ENCODE peak calls at places on chromosomes 16 and 17, in ten cellular contexts. G, H, W, C, L, E, M, Z, Q and T are unnamed samples.

GRCh38 chr16:1610841-1611653 is 825 bp downstream of the IFT140 start:
- DNase-seq in G (no peak), H (no peak), W (no peak), C (no peak), L (peak), E (peak), M (peak), Z (no peak), Q (no peak), T (no peak)

GRCh38 chr17:80432961-80433550 is 18.1 kb downstream of the ENDOV start:
- DNase-seq in G (no peak), H (no peak), W (no peak), C (no peak), L (no peak), E (no peak), M (no peak), Z (no peak), Q (no peak), T (no peak)

GRCh38 chr16:48511071-48511540 is 98.9 kb downstream of the N4BP1 start:
- DNase-seq in G (no peak), H (no peak), W (no peak), C (no peak), L (peak), E (no peak), M (no peak), Z (peak), Q (no peak), T (no peak)

GRCh38 chr17:36689089-36689667 is 87.8 kb downstream of the MRM1 start:
- DNase-seq in G (no peak), H (no peak), W (no peak), C (no peak), L (no peak), E (no peak), M (no peak), Z (no peak), Q (no peak), T (no peak)

GRCh38 chr17:78179372-78179771 is 7.5 kb downstream of the TK1 start:
- DNase-seq in G (no peak), H (no peak), W (no peak), C (no peak), L (peak), E (no peak), M (no peak), Z (peak), Q (peak), T (no peak)

GRCh38 chr17:751269-752001 is 629 bp downstream of the GEMIN4 start:
- DNase-seq in G (no peak), H (no peak), W (no peak), C (no peak), L (peak), E (peak), M (peak), Z (peak), Q (peak), T (no peak)

GRCh38 chr17:30600830-30601494 is 123.8 kb downstream of the GOSR1 start:
- DNase-seq in G (no peak), H (no peak), W (no peak), C (no peak), L (peak), E (peak), M (no peak), Z (peak), Q (no peak), T (no peak)

GRCh38 chr17:47738178-47738577 is 5.1 kb downstream of the TBX21 start:
- DNase-seq in G (no peak), H (no peak), W (no peak), C (no peak), L (no peak), E (no peak), M (no peak), Z (no peak), Q (no peak), T (no peak)

GRCh38 chr16:73068546-73069401 is 20.8 kb upstream of the ZFHX3 start:
- DNase-seq in G (no peak), H (no peak), W (no peak), C (no peak), L (peak), E (peak), M (peak), Z (peak), Q (peak), T (no peak)

GRCh38 chr17:56175299-56175935 is 22.1 kb downstream of the ANKFN1 start:
- DNase-seq in G (no peak), H (no peak), W (no peak), C (no peak), L (no peak), E (no peak), M (no peak), Z (no peak), Q (no peak), T (no peak)

GRCh38 chr16:68069511-68070248 is 15.5 kb upstream of the NFATC3 start:
- DNase-seq in G (no peak), H (peak), W (peak), C (no peak), L (no peak), E (peak), M (no peak), Z (no peak), Q (no peak), T (no peak)

GRCh38 chr16:27237229-27238015 is 31.1 kb downstream of the NSMCE1 start:
- DNase-seq in G (no peak), H (no peak), W (no peak), C (no peak), L (no peak), E (no peak), M (no peak), Z (no peak), Q (no peak), T (no peak)

GRCh38 chr17:68297168-68297567 is 5.9 kb downstream of the ARSG start:
- DNase-seq in G (no peak), H (no peak), W (no peak), C (no peak), L (no peak), E (no peak), M (no peak), Z (no peak), Q (no peak), T (no peak)

GRCh38 chr16:85015481-85016177 is 4.3 kb upstream of the ZDHHC7 start:
- DNase-seq in G (no peak), H (no peak), W (no peak), C (no peak), L (no peak), E (no peak), M (peak), Z (no peak), Q (no peak), T (no peak)

GRCh38 chr16:78292726-78293380 is 193.4 kb downstream of the WWOX start:
- DNase-seq in G (no peak), H (no peak), W (no peak), C (no peak), L (peak), E (no peak), M (peak), Z (no peak), Q (no peak), T (no peak)

GRCh38 chr16:51393381-51394005 is 242.4 kb upstream of the SALL1 start:
- DNase-seq in G (no peak), H (no peak), W (no peak), C (no peak), L (no peak), E (no peak), M (no peak), Z (peak), Q (no peak), T (no peak)

GRCh38 chr17:77887464-77888241 is 70.8 kb upstream of the TNRC6C start:
- DNase-seq in G (no peak), H (peak), W (peak), C (no peak), L (peak), E (peak), M (peak), Z (peak), Q (no peak), T (no peak)

GRCh38 chr17:76820039-76820438 is 48.2 kb upstream of the MGAT5B start:
- DNase-seq in G (no peak), H (no peak), W (peak), C (no peak), L (no peak), E (peak), M (no peak), Z (peak), Q (no peak), T (no peak)

GRCh38 chr16:87201052-87201451 is 116.1 kb downstream of the C16orf95 start:
- DNase-seq in G (no peak), H (no peak), W (no peak), C (no peak), L (peak), E (peak), M (peak), Z (peak), Q (no peak), T (no peak)

GRCh38 chr16:21263640-21264211 is 14.4 kb downstream of the CRYM start:
- DNase-seq in G (no peak), H (no peak), W (no peak), C (no peak), L (no peak), E (no peak), M (peak), Z (no peak), Q (peak), T (no peak)

GRCh38 chr16:56848955-56849689 is 15.9 kb upstream of the SLC12A3 start:
- DNase-seq in G (no peak), H (peak), W (no peak), C (no peak), L (peak), E (peak), M (no peak), Z (peak), Q (no peak), T (no peak)

GRCh38 chr17:67431210-67432015 is 54.3 kb downstream of the PITPNC1 start:
- DNase-seq in G (no peak), H (no peak), W (no peak), C (peak), L (peak), E (no peak), M (no peak), Z (peak), Q (no peak), T (no peak)

GRCh38 chr16:86515420-86515779 is 5.1 kb downstream of the FOXF1 start:
- DNase-seq in G (no peak), H (no peak), W (no peak), C (no peak), L (no peak), E (no peak), M (no peak), Z (no peak), Q (peak), T (peak)

GRCh38 chr16:53892155-53892554 is 188.2 kb downstream of the FTO start:
- DNase-seq in G (no peak), H (peak), W (no peak), C (peak), L (peak), E (peak), M (peak), Z (peak), Q (peak), T (peak)

GRCh38 chr17:10683853-10684252 is 13.5 kb downstream of the SCO1 start:
- DNase-seq in G (no peak), H (no peak), W (no peak), C (peak), L (peak), E (peak), M (no peak), Z (peak), Q (no peak), T (no peak)

GRCh38 chr17:65359016-65359415 is 202.4 kb downstream of the AXIN2 start:
- DNase-seq in G (no peak), H (no peak), W (no peak), C (peak), L (peak), E (no peak), M (peak), Z (peak), Q (no peak), T (no peak)

GRCh38 chr16:67939507-67940435 is 3.1 kb upstream of the PSMB10 start:
- DNase-seq in G (no peak), H (no peak), W (no peak), C (no peak), L (no peak), E (no peak), M (no peak), Z (no peak), Q (no peak), T (no peak)

GRCh38 chr17:13541032-13541480 is 60.7 kb downstream of the HS3ST3A1 start:
- DNase-seq in G (no peak), H (no peak), W (no peak), C (peak), L (peak), E (no peak), M (no peak), Z (peak), Q (no peak), T (no peak)

GRCh38 chr16:11986521-11987057 is 10.1 kb downstream of the SNX29 start:
- DNase-seq in G (no peak), H (no peak), W (no peak), C (no peak), L (no peak), E (peak), M (no peak), Z (no peak), Q (no peak), T (no peak)

GRCh38 chr16:7597677-7598076 is 265.0 kb downstream of the RBFOX1 start:
- DNase-seq in G (no peak), H (no peak), W (no peak), C (no peak), L (no peak), E (no peak), M (no peak), Z (peak), Q (no peak), T (no peak)

GRCh38 chr16:74226361-74226979 is 70.1 kb upstream of the PSMD7 start:
- DNase-seq in G (no peak), H (peak), W (no peak), C (peak), L (peak), E (peak), M (no peak), Z (no peak), Q (no peak), T (no peak)

GRCh38 chr16:73036074-73036826 is 11.7 kb downstream of the ZFHX3 start:
- DNase-seq in G (no peak), H (no peak), W (no peak), C (no peak), L (no peak), E (no peak), M (peak), Z (no peak), Q (peak), T (peak)

GRCh38 chr17:70345061-70345460 is 175.7 kb downstream of the KCNJ2 start:
- DNase-seq in G (no peak), H (no peak), W (no peak), C (no peak), L (no peak), E (no peak), M (no peak), Z (no peak), Q (no peak), T (no peak)

GRCh38 chr17:48472485-48473281 is 42.7 kb upstream of the SKAP1 start:
- DNase-seq in G (no peak), H (no peak), W (no peak), C (peak), L (no peak), E (no peak), M (peak), Z (peak), Q (peak), T (peak)

GRCh38 chr16:65845466-65846209 is 520.9 kb upstream of the CDH5 start:
- DNase-seq in G (no peak), H (no peak), W (no peak), C (no peak), L (peak), E (no peak), M (no peak), Z (peak), Q (no peak), T (no peak)

GRCh38 chr17:1108560-1108809 is 71.3 kb downstream of the ABR start:
- DNase-seq in G (no peak), H (no peak), W (no peak), C (no peak), L (no peak), E (no peak), M (no peak), Z (peak), Q (no peak), T (no peak)

GRCh38 chr17:45402916-45403315 is 29.8 kb downstream of the ARHGAP27 start:
- DNase-seq in G (no peak), H (no peak), W (no peak), C (no peak), L (no peak), E (no peak), M (no peak), Z (no peak), Q (no peak), T (no peak)

GRCh38 chr17:39631403-39631802 is 4.7 kb downstream of the PPP1R1B start:
- DNase-seq in G (no peak), H (no peak), W (no peak), C (no peak), L (peak), E (no peak), M (no peak), Z (no peak), Q (peak), T (peak)